ENCODE peak calls at places on chromosomes 7 and 10, in nine cellular contexts. O, I, F, X, P, K, N, R and Q are unnamed samples.

GRCh38 chr7:39428221-39428620 is 138.0 kb upstream of the YAE1 start:
- DNase-seq in F (no peak), I (no peak), R (no peak), O (peak), K (no peak), X (peak), N (no peak), P (peak), Q (no peak)

GRCh38 chr7:128030999-128031681 is at the start of gene LRRC4:
- DNase-seq in O (peak), R (peak), K (no peak), N (no peak), I (no peak), X (no peak), P (peak), F (no peak), Q (peak)

GRCh38 chr7:36207451-36208291 is 54.6 kb downstream of the EEPD1 start:
- DNase-seq in K (peak), O (peak), X (peak), F (peak), N (peak), R (peak), I (peak), P (peak), Q (no peak)

GRCh38 chr10:13536674-13537366 is 8.0 kb upstream of the BEND7 start:
- DNase-seq in P (peak), O (peak), R (peak), I (peak), K (no peak), X (peak), F (peak), N (no peak), Q (peak)

GRCh38 chr7:157972914-157973313 is 614.7 kb downstream of the PTPRN2 start:
- DNase-seq in P (no peak), N (no peak), I (no peak), O (no peak), R (no peak), X (no peak), K (no peak), F (no peak), Q (no peak)

GRCh38 chr7:139679731-139680594 is 97.8 kb downstream of the HIPK2 start:
- DNase-seq in P (peak), I (peak), K (no peak), N (no peak), X (peak), F (peak), R (no peak), O (peak), Q (no peak)

GRCh38 chr10:133245439-133246235 is 8.0 kb downstream of the VENTX start:
- DNase-seq in I (no peak), X (no peak), K (no peak), F (no peak), O (peak), N (no peak), P (no peak), R (peak), Q (no peak)

GRCh38 chr7:5777932-5778331 is 3.5 kb downstream of the RNF216 start:
- DNase-seq in K (no peak), P (no peak), X (no peak), F (no peak), I (no peak), R (no peak), N (no peak), O (no peak), Q (no peak)

GRCh38 chr7:69173341-69173740 is 424.9 kb upstream of the AUTS2 start:
- DNase-seq in X (no peak), R (no peak), P (no peak), I (no peak), O (no peak), K (no peak), N (no peak), F (no peak), Q (no peak)

GRCh38 chr7:80415522-80415921 is 96.3 kb downstream of the GNAT3 start:
- DNase-seq in N (no peak), F (no peak), K (no peak), I (no peak), R (no peak), P (peak), X (no peak), O (peak), Q (no peak)

GRCh38 chr10:133124357-133125211 is 35.4 kb upstream of the KNDC1 start:
- DNase-seq in F (peak), X (peak), P (peak), O (peak), R (peak), I (peak), K (no peak), N (no peak), Q (no peak)

GRCh38 chr10:4939224-4940072 is 23.8 kb upstream of the AKR1C1 start:
- DNase-seq in F (no peak), P (no peak), O (peak), I (no peak), R (no peak), K (no peak), X (no peak), N (no peak), Q (no peak)

GRCh38 chr7:68014031-68014774 is 1017.6 kb downstream of the TYW1 start:
- DNase-seq in K (no peak), X (no peak), I (no peak), O (no peak), R (no peak), P (no peak), N (no peak), F (no peak), Q (no peak)

GRCh38 chr10:77075916-77076315 is 561.7 kb downstream of the KCNMA1 start:
- DNase-seq in K (no peak), X (no peak), I (no peak), P (no peak), F (no peak), N (no peak), O (no peak), R (no peak), Q (no peak)

GRCh38 chr7:75804705-75805104 is 8.9 kb downstream of the CCL24 start:
- DNase-seq in F (no peak), P (no peak), I (no peak), R (no peak), K (no peak), O (no peak), N (no peak), X (no peak), Q (no peak)

DNA sequence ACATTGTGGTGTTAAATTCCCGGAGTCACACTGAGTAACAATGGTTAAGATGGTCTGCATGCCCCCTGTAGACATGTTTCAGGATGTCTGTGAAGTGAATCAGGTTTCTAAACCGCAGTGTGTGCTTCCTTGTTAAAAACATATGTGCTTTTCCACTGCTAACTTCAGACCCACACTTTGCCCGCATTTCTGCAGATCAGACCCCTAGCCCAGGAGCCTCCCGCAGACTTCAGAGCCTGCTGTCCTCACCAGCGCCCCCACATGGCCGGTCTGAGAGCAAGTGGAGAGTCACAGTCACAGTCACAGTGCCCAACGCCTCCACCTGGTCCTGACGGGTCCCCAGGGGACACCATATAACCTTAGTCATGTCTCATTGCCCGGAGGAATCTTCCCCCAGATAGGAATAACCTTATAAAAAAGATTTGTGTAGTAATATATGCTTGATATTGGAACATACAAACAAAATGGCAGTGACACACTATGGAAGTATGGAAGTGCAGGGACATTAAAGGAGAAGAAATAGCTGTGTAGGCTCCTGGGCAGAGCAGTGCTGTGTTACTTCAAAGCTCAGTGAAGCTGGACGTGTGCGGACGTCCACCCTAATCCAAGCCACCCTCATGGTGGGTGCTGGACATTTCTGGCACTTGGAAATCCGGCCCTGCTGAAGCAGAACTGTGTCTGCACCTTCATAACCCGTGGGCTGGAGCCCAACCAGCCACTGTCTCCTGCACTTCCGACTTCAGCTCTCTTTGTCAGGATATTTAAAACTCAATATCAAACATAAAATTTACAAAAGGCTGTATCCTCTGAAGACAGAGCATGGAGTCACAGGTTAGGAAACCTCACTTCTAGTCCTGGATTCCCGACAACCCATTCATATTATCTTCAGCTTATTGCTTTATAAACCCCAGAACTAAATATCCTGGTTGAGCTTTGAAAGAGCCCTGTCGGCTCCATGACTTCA is 29.0 kb downstream of the GSTO2 start:
- DNase-seq in P (peak), K (peak), N (no peak), O (peak), F (no peak), I (peak), R (peak), X (peak), Q (no peak)
- TF ChIP-seq CTCF in P (peak), K (peak), N (peak), O (peak), F (no peak), I (peak), R (peak), X (peak), Q (peak)

DNA sequence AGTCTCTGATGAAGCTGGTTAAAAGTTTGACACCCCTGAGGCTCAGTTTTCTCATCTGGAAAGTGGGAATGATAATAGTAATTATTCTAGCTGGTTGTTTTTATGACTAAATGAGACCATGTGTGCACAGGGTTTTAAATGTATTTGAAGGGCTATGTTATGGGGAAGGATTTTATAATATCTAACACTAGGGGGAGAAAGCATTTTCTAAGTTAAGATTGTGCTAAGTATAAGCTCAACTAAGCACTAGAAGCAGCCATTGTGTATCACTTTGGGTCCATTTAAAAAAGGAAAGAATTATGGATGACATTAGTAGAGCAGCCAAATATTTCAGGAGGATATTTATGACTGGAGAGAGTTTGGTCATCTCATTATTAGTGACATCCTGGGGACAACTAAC is 49.5 kb upstream of the CREB5 start:
- DNase-seq in I (no peak), R (no peak), N (no peak), X (no peak), F (no peak), O (no peak), P (no peak), K (no peak), Q (no peak)
- TF ChIP-seq CTCF in I (peak), R (peak), N (no peak), X (peak), F (no peak), O (no peak), P (peak), K (no peak), Q (no peak)

DNA sequence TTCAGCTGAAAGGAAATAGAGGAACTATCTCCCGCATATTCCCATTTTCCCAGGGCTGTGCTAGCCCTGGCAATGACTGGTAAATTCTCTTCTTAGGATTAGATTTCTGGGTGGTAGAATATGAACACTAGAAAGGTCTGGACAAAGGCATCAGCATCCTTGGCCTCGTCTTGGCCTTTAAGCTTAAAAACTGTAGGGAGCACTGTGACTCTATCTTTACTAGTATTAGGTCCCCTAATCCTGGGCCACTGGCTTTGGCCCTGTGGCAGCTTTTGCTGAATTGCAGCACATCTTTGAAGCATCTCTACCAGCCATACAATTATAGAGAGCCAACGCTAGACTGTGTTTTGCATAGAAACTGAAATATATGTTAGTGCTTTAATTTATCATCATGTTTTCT is 41.5 kb upstream of the EBLN1 start:
- DNase-seq in X (no peak), I (no peak), K (no peak), R (no peak), N (no peak), P (peak), O (peak), F (no peak), Q (no peak)
- TF ChIP-seq CTCF in X (peak), I (no peak), K (no peak), R (peak), N (no peak), P (peak), O (no peak), F (peak), Q (peak)

DNA sequence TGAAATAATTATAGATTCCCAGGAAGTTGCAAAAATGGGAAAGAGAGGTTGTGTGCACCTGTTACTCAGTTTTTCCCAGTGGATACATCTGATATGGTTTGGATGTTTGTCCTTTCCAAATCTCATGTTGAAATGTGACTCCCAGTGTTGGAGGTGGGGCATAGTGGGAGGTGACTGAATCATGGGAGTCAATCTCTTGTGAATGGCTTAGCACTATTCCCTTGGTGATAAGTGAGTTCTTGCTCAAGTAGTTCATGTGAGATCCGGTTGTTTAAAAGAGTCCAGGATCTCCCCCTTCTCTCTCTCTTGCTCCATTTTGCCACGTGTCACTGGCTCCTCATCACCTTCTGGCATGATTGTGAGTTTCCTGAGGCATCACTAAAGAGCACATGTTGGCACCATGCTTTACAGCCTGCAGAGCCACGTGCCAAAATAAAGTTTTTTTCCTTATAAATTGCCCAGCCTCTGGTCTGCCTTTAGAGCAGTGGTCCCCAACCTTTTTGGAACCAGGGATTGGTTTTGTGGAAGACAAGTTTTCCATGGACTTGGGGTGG is 149.2 kb downstream of the RAMP3 start:
- DNase-seq in K (no peak), X (no peak), F (no peak), I (no peak), P (no peak), R (no peak), O (no peak), N (no peak), Q (no peak)
- TF ChIP-seq CTCF in K (no peak), X (no peak), F (no peak), I (no peak), P (no peak), R (no peak), O (no peak), N (no peak), Q (no peak)